ENCODE peak calls at places on chromosomes 13 and 19, in seven cellular contexts. B, U, P, G, V, Z and K are unnamed samples.

GRCh38 chr13:48019796-48020195 is 17.7 kb upstream of the NUDT15 start:
- DNase-seq in U (no peak), V (no peak), Z (no peak), P (no peak), G (no peak), B (no peak), K (no peak)

GRCh38 chr19:18418725-18419194 is 438 bp upstream of the SSBP4 start:
- DNase-seq in G (peak; percentile 83), Z (no peak), V (no peak), B (no peak), U (peak; percentile 39), P (peak; percentile 59), K (no peak)

GRCh38 chr13:99895999-99896695 is 75.4 kb downstream of the ZIC5 start:
- DNase-seq in V (no peak), P (no peak), Z (no peak), U (no peak), B (no peak), G (no peak), K (no peak)

GRCh38 chr13:111533900-111534645 is 213.6 kb downstream of the TEX29 start:
- DNase-seq in P (no peak), G (no peak), V (no peak), B (no peak), U (peak; percentile 55), Z (no peak), K (no peak)

GRCh38 chr19:5664515-5664914 is 15.8 kb downstream of the MICOS13 start:
- DNase-seq in Z (no peak), G (no peak), B (no peak), P (no peak), U (no peak), V (no peak), K (no peak)

GRCh38 chr13:98978280-98978679 is 416 bp upstream of the DOCK9 start:
- DNase-seq in Z (no peak), P (no peak), G (no peak), U (no peak), B (no peak), V (peak; percentile 90), K (no peak)

GRCh38 chr13:105513448-105513847 is 1022.0 kb downstream of the EFNB2 start:
- DNase-seq in U (no peak), P (no peak), B (no peak), Z (no peak), G (no peak), V (no peak), K (no peak)

GRCh38 chr13:111940892-111941291 is 126.1 kb upstream of the SOX1 start:
- DNase-seq in B (no peak), Z (no peak), P (no peak), U (no peak), G (no peak), V (no peak), K (no peak)

GRCh38 chr19:21655540-21656126 is 111.7 kb downstream of the ZNF100 start:
- DNase-seq in P (no peak), V (no peak), Z (no peak), G (no peak), U (no peak), B (no peak), K (no peak)

GRCh38 chr19:46192990-46193650 is 36.4 kb upstream of the IGFL1 start:
- DNase-seq in Z (no peak), P (no peak), G (no peak), U (no peak), B (no peak), V (peak; percentile 30), K (no peak)

GRCh38 chr19:850221-850978 is 1.7 kb upstream of the ELANE start:
- DNase-seq in P (peak; percentile 90), G (peak; percentile 96), Z (peak; percentile 93), V (peak; percentile 87), U (peak; percentile 61), B (no peak), K (no peak)

GRCh38 chr13:28497143-28497876 is 2.4 kb upstream of the FLT1 start:
- DNase-seq in P (no peak), V (no peak), U (no peak), Z (no peak), G (no peak), B (no peak), K (no peak)